ENCODE peak calls at places on chromosomes 4 and X, in five cellular contexts. One of them, this sample, is unnamed.

GRCh38 chrX:11349661-11350337 is 56.6 kb downstream of the AMELX start:
- DNase-seq in A549: no peak
- DNase-seq in suprapubic skin: no peak
- DNase-seq in uterus: no peak
- DNase-seq in right lobe of liver: no peak
- DNase-seq in this sample: no peak

GRCh38 chr4:8877780-8878040 is 6.1 kb upstream of the HMX1 start:
- DNase-seq in suprapubic skin: no peak
- DNase-seq in uterus: no peak
- DNase-seq in right lobe of liver: no peak
- DNase-seq in A549: no peak
- DNase-seq in this sample: no peak

GRCh38 chr4:54189140-54189539 is 40.0 kb upstream of the PDGFRA start:
- DNase-seq in right lobe of liver: no peak
- DNase-seq in suprapubic skin: no peak
- DNase-seq in uterus: no peak
- DNase-seq in A549: no peak
- DNase-seq in this sample: no peak

GRCh38 chr4:63505714-63506460 is 903.4 kb downstream of the TECRL start:
- DNase-seq in suprapubic skin: no peak
- DNase-seq in A549: no peak
- DNase-seq in uterus: no peak
- DNase-seq in right lobe of liver: no peak
- DNase-seq in this sample: no peak

GRCh38 chrX:70132877-70133302 is 357 bp upstream of the IGBP1 start:
- DNase-seq in A549: no peak
- DNase-seq in suprapubic skin: no peak
- DNase-seq in uterus: no peak
- DNase-seq in right lobe of liver: no peak
- DNase-seq in this sample: no peak

GRCh38 chr4:28073860-28074555 is 1213.4 kb downstream of the STIM2 start:
- DNase-seq in suprapubic skin: no peak
- DNase-seq in A549: peak
- DNase-seq in uterus: no peak
- DNase-seq in right lobe of liver: no peak
- DNase-seq in this sample: no peak

GRCh38 chrX:44244008-44244407 is 99.5 kb downstream of the EFHC2 start:
- DNase-seq in suprapubic skin: no peak
- DNase-seq in right lobe of liver: no peak
- DNase-seq in uterus: no peak
- DNase-seq in A549: no peak
- DNase-seq in this sample: no peak

GRCh38 chrX:12657433-12657832 is 133.8 kb upstream of the PRPS2 start:
- DNase-seq in right lobe of liver: no peak
- DNase-seq in uterus: no peak
- DNase-seq in suprapubic skin: no peak
- DNase-seq in A549: no peak
- DNase-seq in this sample: no peak

GRCh38 chrX:151901821-151902220 is 10.9 kb upstream of the MAGEA4 start:
- DNase-seq in uterus: no peak
- DNase-seq in A549: no peak
- DNase-seq in suprapubic skin: no peak
- DNase-seq in right lobe of liver: no peak
- DNase-seq in this sample: no peak

GRCh38 chr4:126851391-126851790 is 781.4 kb upstream of the INTU start:
- DNase-seq in right lobe of liver: no peak
- DNase-seq in uterus: no peak
- DNase-seq in A549: no peak
- DNase-seq in suprapubic skin: no peak
- DNase-seq in this sample: no peak

GRCh38 chrX:11143931-11144678 is 33.0 kb downstream of the HCCS start:
- DNase-seq in uterus: peak
- DNase-seq in right lobe of liver: peak
- DNase-seq in suprapubic skin: no peak
- DNase-seq in A549: peak
- DNase-seq in this sample: peak

GRCh38 chr4:142347241-142347640 is 498.9 kb downstream of the INPP4B start:
- DNase-seq in right lobe of liver: no peak
- DNase-seq in uterus: no peak
- DNase-seq in suprapubic skin: no peak
- DNase-seq in A549: no peak
- DNase-seq in this sample: peak

GRCh38 chr4:170003071-170004070 is 22.8 kb downstream of the MFAP3L start:
- DNase-seq in uterus: no peak
- DNase-seq in A549: no peak
- DNase-seq in right lobe of liver: no peak
- DNase-seq in suprapubic skin: no peak
- DNase-seq in this sample: peak

GRCh38 chrX:140586951-140587350 is 82.1 kb upstream of the SOX3 start:
- DNase-seq in suprapubic skin: no peak
- DNase-seq in right lobe of liver: no peak
- DNase-seq in uterus: no peak
- DNase-seq in A549: no peak
- DNase-seq in this sample: no peak

GRCh38 chr4:188268081-188268908 is 129.1 kb downstream of the TRIML1 start:
- DNase-seq in right lobe of liver: no peak
- DNase-seq in A549: no peak
- DNase-seq in uterus: no peak
- DNase-seq in suprapubic skin: no peak
- DNase-seq in this sample: no peak

GRCh38 chrX:10325606-10326005 is 168.8 kb downstream of the CLCN4 start:
- DNase-seq in right lobe of liver: no peak
- DNase-seq in uterus: no peak
- DNase-seq in A549: no peak
- DNase-seq in suprapubic skin: no peak
- DNase-seq in this sample: no peak

GRCh38 chrX:49272426-49272825 is 2.8 kb downstream of the PPP1R3F start:
- DNase-seq in right lobe of liver: no peak
- DNase-seq in suprapubic skin: no peak
- DNase-seq in uterus: no peak
- DNase-seq in A549: no peak
- DNase-seq in this sample: no peak

GRCh38 chr4:174503079-174503724 is 19.1 kb downstream of the HPGD start:
- DNase-seq in right lobe of liver: no peak
- DNase-seq in uterus: no peak
- DNase-seq in suprapubic skin: no peak
- DNase-seq in A549: no peak
- DNase-seq in this sample: no peak

GRCh38 chr4:53563824-53564223 is 27.5 kb downstream of the LNX1 start:
- DNase-seq in suprapubic skin: no peak
- DNase-seq in right lobe of liver: no peak
- DNase-seq in A549: no peak
- DNase-seq in uterus: no peak
- DNase-seq in this sample: no peak

GRCh38 chr4:154082760-154083530 is 294.1 kb upstream of the SFRP2 start:
- DNase-seq in uterus: no peak
- DNase-seq in right lobe of liver: no peak
- DNase-seq in suprapubic skin: no peak
- DNase-seq in A549: no peak
- DNase-seq in this sample: peak

GRCh38 chr4:67130411-67130810 is 414.9 kb downstream of the CENPC start:
- DNase-seq in A549: no peak
- DNase-seq in suprapubic skin: no peak
- DNase-seq in uterus: no peak
- DNase-seq in right lobe of liver: no peak
- DNase-seq in this sample: no peak

GRCh38 chrX:145773006-145773405 is 44.6 kb upstream of the SLITRK2 start:
- DNase-seq in suprapubic skin: no peak
- DNase-seq in right lobe of liver: no peak
- DNase-seq in uterus: no peak
- DNase-seq in A549: no peak
- DNase-seq in this sample: no peak

GRCh38 chr4:187893418-187893817 is 102.2 kb upstream of the ZFP42 start:
- DNase-seq in uterus: no peak
- DNase-seq in suprapubic skin: no peak
- DNase-seq in A549: no peak
- DNase-seq in right lobe of liver: no peak
- DNase-seq in this sample: no peak

DNA sequence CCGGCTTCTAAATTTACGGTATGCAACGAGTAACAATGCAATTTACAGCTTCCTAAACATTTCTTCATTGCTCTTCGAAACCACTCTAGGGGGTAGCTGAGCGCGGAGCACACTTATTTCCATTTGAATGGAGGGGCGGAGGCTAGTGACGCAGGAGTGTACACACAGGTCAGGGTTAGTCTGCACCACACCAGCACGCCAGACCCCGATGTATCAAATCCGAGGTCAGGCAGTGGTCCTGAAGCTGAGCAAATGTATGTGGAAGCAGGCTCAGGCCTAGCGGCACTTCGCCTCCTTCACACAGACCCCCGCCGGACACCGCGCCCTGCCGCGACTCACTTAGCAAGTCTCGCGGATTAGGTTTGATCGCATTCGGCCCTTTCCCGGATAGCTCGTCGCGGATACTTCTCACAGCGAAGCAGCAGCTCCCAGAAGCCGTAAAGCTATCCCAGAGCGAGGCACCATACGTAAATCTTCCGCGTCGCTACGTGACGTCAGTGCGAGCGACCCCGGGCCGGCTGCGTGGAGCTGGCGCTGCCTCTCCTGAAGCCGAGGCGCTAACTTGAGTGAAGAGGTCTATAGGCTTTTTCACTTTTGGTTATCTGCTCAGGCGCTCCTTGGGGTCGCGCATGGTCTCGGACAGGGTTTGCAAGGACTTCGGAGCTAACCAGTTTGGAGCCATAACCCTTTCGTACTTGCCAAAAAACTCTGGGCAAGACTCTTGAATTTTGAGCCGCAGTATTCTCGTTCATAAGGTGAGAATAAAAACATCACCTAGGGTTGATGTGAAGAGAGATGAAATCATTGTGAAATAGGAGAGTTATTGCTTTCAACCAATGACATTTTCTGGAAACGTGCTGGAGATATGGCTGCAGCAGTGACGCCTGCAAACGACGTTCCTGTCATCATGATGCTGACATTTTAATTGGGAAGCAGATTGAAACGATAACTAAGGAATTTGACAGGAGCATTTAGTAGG is at the start of gene AASDH:
- DNase-seq in suprapubic skin: peak
- DNase-seq in A549: peak
- DNase-seq in right lobe of liver: peak
- DNase-seq in uterus: peak
- DNase-seq in this sample: peak
- TF ChIP-seq POLR2A in suprapubic skin: no peak
- TF ChIP-seq POLR2A in A549: peak
- TF ChIP-seq POLR2A in right lobe of liver: peak
- TF ChIP-seq POLR2A in uterus: peak
- TF ChIP-seq POLR2A in this sample: peak

DNA sequence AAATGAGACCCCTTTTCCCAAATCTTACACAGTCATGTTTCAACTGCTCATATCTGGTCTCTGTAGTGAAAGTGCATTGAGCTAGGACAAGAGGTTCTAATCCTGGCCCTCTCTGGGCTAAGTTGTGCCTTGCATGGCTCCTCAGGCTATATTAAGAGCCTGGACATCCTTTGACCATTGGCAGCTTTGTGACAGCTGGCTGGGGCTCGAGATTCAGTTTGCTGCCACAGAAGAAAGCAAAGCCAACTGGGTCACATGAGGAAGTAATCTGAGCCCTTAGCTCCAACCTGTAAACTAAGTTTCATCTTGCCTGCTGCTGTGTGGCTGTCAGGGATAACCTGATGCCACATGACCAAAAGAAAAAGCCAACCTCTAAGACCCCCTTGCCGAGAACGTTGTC is 51.8 kb upstream of the JADE1 start:
- DNase-seq in uterus: no peak
- DNase-seq in A549: no peak
- DNase-seq in suprapubic skin: no peak
- DNase-seq in right lobe of liver: no peak
- DNase-seq in this sample: no peak
- TF ChIP-seq POLR2A in uterus: no peak
- TF ChIP-seq POLR2A in A549: no peak
- TF ChIP-seq POLR2A in suprapubic skin: no peak
- TF ChIP-seq POLR2A in right lobe of liver: no peak
- TF ChIP-seq POLR2A in this sample: no peak

DNA sequence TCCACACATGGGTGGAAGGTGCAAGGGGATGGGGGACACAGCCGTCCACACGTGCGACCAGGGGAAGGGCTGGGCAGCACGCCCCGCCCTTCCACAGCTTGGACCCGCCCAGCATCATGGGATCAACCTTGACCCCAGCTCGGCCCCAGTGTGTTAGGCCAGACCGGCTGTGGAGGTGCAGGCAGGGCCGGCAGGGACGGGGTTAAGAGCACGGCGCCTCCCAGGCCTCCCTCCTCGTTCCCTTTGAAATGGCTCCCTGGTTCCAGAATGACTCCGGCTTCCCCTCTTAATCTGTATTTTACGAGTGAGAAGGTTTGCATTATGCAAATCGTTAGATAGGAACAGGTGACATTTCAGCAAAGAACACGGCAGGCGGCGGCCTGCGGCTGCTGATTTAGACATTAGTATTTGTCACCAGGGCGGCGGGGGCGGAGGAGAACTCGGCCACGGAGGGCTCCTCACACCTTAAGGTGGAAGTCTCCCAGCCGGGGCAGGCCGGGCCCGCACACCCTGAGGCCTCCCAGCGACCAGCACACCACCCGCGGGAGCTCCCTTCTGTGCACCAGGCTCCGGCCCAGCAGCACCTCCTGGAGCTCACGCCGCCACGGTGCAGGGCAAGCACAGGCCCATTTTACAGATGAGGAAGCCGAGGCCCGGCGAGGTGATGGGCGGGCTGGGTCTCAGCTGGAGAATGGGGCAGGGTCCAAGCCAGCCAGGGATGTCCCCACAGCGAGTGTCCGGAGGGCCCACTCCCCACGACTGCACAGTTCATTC is 116.1 kb downstream of the FAM53A start:
- DNase-seq in suprapubic skin: no peak
- DNase-seq in right lobe of liver: peak
- DNase-seq in A549: no peak
- DNase-seq in uterus: no peak
- DNase-seq in this sample: no peak
- TF ChIP-seq POLR2A in suprapubic skin: no peak
- TF ChIP-seq POLR2A in right lobe of liver: no peak
- TF ChIP-seq POLR2A in A549: no peak
- TF ChIP-seq POLR2A in uterus: no peak
- TF ChIP-seq POLR2A in this sample: no peak

DNA sequence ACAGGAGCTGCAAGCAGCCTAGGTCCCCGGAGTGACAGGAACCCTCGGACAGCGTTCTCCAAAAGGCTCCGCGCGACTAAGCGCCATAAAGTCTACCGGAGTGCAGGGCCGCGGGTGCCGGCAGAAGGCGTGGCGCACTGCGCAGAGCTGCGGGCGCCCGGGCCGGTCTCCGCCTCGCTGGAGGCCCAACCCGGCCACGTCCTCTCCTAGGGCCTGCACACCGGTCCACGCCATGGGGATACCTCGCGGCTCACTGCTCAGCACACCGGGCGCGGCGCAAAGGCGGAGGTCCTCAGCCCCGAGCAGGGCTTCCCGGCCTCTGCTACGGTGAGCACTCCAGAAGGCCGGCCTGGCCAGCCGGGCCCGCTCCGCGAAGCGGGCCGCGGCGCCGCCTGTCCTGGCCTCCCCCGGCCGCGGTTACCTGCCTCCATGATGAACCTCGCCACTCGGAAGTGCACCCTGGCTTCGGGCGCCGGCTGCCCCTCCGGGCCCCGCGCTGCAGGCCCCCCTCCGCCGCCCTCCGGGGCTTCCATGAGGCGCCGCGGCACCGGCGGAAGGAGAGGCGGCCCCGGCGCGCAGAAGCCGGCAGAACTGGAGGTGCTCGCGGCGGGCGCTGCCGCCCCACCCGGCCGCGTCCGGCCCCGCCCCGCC is at the start of gene CCNQ:
- DNase-seq in suprapubic skin: no peak
- DNase-seq in uterus: no peak
- DNase-seq in A549: no peak
- DNase-seq in right lobe of liver: peak
- DNase-seq in this sample: peak
- TF ChIP-seq POLR2A in suprapubic skin: no peak
- TF ChIP-seq POLR2A in uterus: no peak
- TF ChIP-seq POLR2A in A549: peak
- TF ChIP-seq POLR2A in right lobe of liver: peak
- TF ChIP-seq POLR2A in this sample: peak

GRCh38 chrX:77894921-77895886 is at the start of gene MAGT1:
- DNase-seq in A549: peak
- DNase-seq in suprapubic skin: peak
- DNase-seq in uterus: peak
- DNase-seq in right lobe of liver: peak
- DNase-seq in this sample: peak
- TF ChIP-seq POLR2A in A549: peak
- TF ChIP-seq POLR2A in suprapubic skin: no peak
- TF ChIP-seq POLR2A in uterus: peak
- TF ChIP-seq POLR2A in right lobe of liver: peak
- TF ChIP-seq POLR2A in this sample: peak